ENCODE peak calls at places on chromosomes 3 and 15, in five cellular contexts. A is GM13977, Z is brain microvascular endothelial cell, H is MM.1S, F is Caco-2. E is an unnamed sample.

GRCh38 chr3:159548675-159549335 is 439.8 kb upstream of the IL12A start:
- DNase-seq in A (no peak), F (no peak), Z (peak), H (no peak), E (no peak)

GRCh38 chr3:44568561-44568960 is 13.6 kb downstream of the ZKSCAN7 start:
- DNase-seq in Z (peak), F (no peak), A (no peak), H (no peak), E (no peak)

GRCh38 chr3:88000853-88001252 is 58.0 kb downstream of the CGGBP1 start:
- DNase-seq in H (no peak), A (no peak), Z (no peak), F (no peak), E (no peak)

GRCh38 chr3:12990306-12990705 is 82.9 kb downstream of the IQSEC1 start:
- DNase-seq in A (no peak), H (no peak), Z (no peak), F (no peak), E (no peak)

GRCh38 chr3:40417845-40418543 is 31.0 kb downstream of the ENTPD3 start:
- DNase-seq in A (no peak), H (no peak), Z (no peak), F (peak), E (no peak)

GRCh38 chr3:38725726-38726410 is 76.4 kb upstream of the SCN5A start:
- DNase-seq in A (no peak), Z (peak), F (no peak), H (no peak), E (no peak)

GRCh38 chr3:178384302-178384939 is 151.8 kb upstream of the KCNMB2 start:
- DNase-seq in A (no peak), H (no peak), Z (peak), F (no peak), E (no peak)

GRCh38 chr3:69353492-69353891 is 32.4 kb downstream of the FRMD4B start:
- DNase-seq in H (no peak), A (no peak), Z (no peak), F (no peak), E (peak)

GRCh38 chr3:154018100-154018696 is 103.0 kb upstream of the ARHGEF26 start:
- DNase-seq in H (peak), Z (peak), F (peak), A (peak), E (peak)

GRCh38 chr3:147369231-147369630 is 37.1 kb downstream of the ZIC4 start:
- DNase-seq in A (no peak), Z (no peak), H (no peak), F (no peak), E (no peak)

GRCh38 chr3:108017587-108017986 is 73.2 kb downstream of the CD47 start:
- DNase-seq in F (no peak), H (no peak), A (no peak), Z (no peak), E (no peak)

GRCh38 chr3:184583345-184584000 is 21.9 kb downstream of the EPHB3 start:
- DNase-seq in A (no peak), F (no peak), Z (no peak), H (no peak), E (no peak)

GRCh38 chr15:40421246-40422157 is 15.9 kb downstream of the IVD start:
- DNase-seq in F (peak), Z (peak), H (peak), A (peak), E (peak)

GRCh38 chr3:189232790-189233189 is 61.0 kb downstream of the TPRG1 start:
- DNase-seq in Z (no peak), H (no peak), F (no peak), A (no peak), E (no peak)

GRCh38 chr3:47877288-47877687 is 74.3 kb downstream of the DHX30 start:
- DNase-seq in H (no peak), Z (peak), A (no peak), F (no peak), E (no peak)

GRCh38 chr3:26721047-26721446 is 98.5 kb downstream of the LRRC3B start:
- DNase-seq in H (no peak), A (no peak), F (no peak), Z (no peak), E (no peak)

GRCh38 chr3:44132061-44132460 is 109.6 kb upstream of the TOPAZ1 start:
- DNase-seq in H (no peak), F (no peak), Z (no peak), A (no peak), E (no peak)

GRCh38 chr3:37907371-37907770 is 45.7 kb downstream of the CTDSPL start:
- DNase-seq in F (no peak), Z (no peak), A (no peak), H (no peak), E (no peak)

GRCh38 chr3:51391566-51392300 is 648 bp downstream of the RBM15B start:
- DNase-seq in A (peak), F (peak), Z (peak), H (peak), E (peak)

GRCh38 chr15:41581110-41581509 is 22.1 kb downstream of the TYRO3 start:
- DNase-seq in Z (no peak), F (peak), A (no peak), H (peak), E (peak)

GRCh38 chr3:37892917-37893595 is 31.4 kb downstream of the CTDSPL start:
- DNase-seq in H (no peak), F (peak), Z (no peak), A (no peak), E (no peak)

GRCh38 chr15:95162967-95163531 is 931.7 kb downstream of the MCTP2 start:
- DNase-seq in H (no peak), Z (peak), F (no peak), A (no peak), E (no peak)

GRCh38 chr15:68791431-68792283 is 29.0 kb downstream of the ANP32A start:
- DNase-seq in Z (no peak), A (peak), F (no peak), H (peak), E (peak)

GRCh38 chr3:66398228-66399025 is 102.4 kb downstream of the LRIG1 start:
- DNase-seq in Z (no peak), H (no peak), F (no peak), A (no peak), E (no peak)

GRCh38 chr3:133935843-133936825 is 40.5 kb upstream of the RAB6B start:
- DNase-seq in Z (no peak), H (no peak), F (no peak), A (no peak), E (no peak)

GRCh38 chr15:46442901-46443590 is 808.2 kb downstream of the SQOR start:
- DNase-seq in A (no peak), H (no peak), Z (no peak), F (no peak), E (no peak)

GRCh38 chr3:46196261-46196957 is 11.7 kb downstream of the CCR1 start:
- DNase-seq in Z (no peak), H (no peak), A (no peak), F (no peak), E (no peak)

GRCh38 chr3:184129012-184129411 is 6.1 kb upstream of the EIF2B5 start:
- DNase-seq in A (no peak), F (peak), Z (peak), H (peak), E (peak)

GRCh38 chr3:40191850-40192448 is 117.6 kb upstream of the EIF1B start:
- DNase-seq in F (peak), A (peak), Z (peak), H (peak), E (peak)

GRCh38 chr3:28317438-28318022 is 31.0 kb upstream of the ZCWPW2 start:
- DNase-seq in F (peak), Z (peak), A (peak), H (peak), E (peak)

GRCh38 chr15:82093774-82094211 is 48.0 kb upstream of the MEX3B start:
- DNase-seq in F (no peak), A (no peak), Z (peak), H (no peak), E (no peak)

GRCh38 chr15:77904436-77904821 is 173.1 kb downstream of the TBC1D2B start:
- DNase-seq in Z (no peak), H (no peak), A (no peak), F (no peak), E (no peak)

GRCh38 chr15:60326824-60327654 is 70.7 kb downstream of the ANXA2 start:
- DNase-seq in A (peak), Z (peak), H (peak), F (peak), E (peak)

GRCh38 chr3:14393440-14394111 is 8.8 kb upstream of the SLC6A6 start:
- DNase-seq in A (no peak), H (no peak), Z (peak), F (no peak), E (no peak)

GRCh38 chr3:171845541-171846284 is 2.6 kb downstream of the TMEM212 start:
- DNase-seq in F (no peak), H (no peak), A (no peak), Z (no peak), E (no peak)
- TF ChIP-seq CTCF in F (no peak), H (no peak), A (no peak), Z (no peak), E (no peak)

DNA sequence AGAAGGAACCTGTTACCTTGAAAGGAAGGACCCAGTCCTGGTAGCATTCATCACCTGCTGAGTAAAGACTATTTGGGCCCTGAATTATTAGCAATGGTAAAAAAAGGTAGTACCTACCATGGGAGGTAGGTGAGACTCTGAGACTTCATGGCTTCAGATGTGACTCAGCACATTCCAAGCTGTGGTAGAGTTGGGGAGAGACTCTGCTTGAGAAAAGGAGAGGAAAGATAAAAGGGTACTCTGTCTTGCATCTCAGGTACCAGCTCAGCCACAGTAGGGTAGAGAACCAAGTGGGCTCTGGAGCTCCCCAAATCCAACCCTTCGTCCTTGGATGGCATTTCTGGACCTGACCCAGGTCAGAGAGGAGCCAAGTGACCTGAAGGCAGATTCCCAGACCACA is 430.4 kb downstream of the TBL1XR1 start:
- DNase-seq in F (no peak), H (no peak), Z (no peak), A (no peak), E (no peak)
- TF ChIP-seq CTCF in F (no peak), H (no peak), Z (no peak), A (no peak), E (no peak)

DNA sequence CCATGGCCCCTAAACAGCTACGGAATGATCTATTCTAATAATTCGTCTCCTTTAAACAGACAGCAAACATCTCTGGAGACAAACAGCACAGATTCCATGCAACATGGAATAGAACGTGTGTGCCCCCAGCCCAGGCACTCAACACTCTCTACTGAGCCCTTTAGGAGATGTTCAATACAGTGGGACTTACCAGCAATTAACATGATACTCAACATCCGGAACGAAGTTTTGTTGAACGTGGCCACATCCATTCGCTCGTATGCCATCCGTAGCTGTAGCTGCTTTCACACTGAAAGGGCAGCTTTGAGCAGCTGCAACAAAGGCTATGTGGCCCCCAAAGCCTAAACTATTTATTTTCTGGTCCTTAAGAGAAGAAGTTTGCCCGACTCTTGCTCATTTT is 3.5 kb downstream of the ADAMTS17 start:
- DNase-seq in F (no peak), H (no peak), Z (no peak), A (no peak), E (no peak)
- TF ChIP-seq CTCF in F (no peak), H (no peak), Z (no peak), A (no peak), E (no peak)

GRCh38 chr15:86178845-86179244 is 99.2 kb downstream of the AGBL1 start:
- DNase-seq in H (no peak), A (no peak), F (peak), Z (no peak), E (no peak)
- TF ChIP-seq CTCF in H (no peak), A (peak), F (peak), Z (no peak), E (no peak)

DNA sequence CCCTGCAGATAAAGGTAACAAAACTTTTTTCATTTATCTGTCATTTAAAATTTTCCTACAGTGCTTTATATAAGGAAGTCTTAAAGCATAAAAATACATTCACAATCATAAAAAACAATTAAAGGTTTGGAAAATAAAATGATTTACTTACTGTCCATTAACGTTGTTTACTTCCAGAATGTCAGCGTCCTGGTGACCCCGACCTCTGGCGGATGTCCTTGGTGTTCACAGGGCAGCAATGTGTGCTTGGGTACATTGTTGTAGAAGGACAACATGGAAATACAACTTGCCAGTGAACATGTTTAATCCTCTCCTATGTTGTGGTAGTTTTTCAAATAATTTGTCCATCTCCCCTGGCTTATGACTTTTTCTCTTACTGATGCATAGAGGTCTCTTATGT is 168.8 kb upstream of the NDN start:
- DNase-seq in A (no peak), F (peak), Z (no peak), H (no peak), E (no peak)
- TF ChIP-seq CTCF in A (no peak), F (no peak), Z (no peak), H (no peak), E (no peak)

DNA sequence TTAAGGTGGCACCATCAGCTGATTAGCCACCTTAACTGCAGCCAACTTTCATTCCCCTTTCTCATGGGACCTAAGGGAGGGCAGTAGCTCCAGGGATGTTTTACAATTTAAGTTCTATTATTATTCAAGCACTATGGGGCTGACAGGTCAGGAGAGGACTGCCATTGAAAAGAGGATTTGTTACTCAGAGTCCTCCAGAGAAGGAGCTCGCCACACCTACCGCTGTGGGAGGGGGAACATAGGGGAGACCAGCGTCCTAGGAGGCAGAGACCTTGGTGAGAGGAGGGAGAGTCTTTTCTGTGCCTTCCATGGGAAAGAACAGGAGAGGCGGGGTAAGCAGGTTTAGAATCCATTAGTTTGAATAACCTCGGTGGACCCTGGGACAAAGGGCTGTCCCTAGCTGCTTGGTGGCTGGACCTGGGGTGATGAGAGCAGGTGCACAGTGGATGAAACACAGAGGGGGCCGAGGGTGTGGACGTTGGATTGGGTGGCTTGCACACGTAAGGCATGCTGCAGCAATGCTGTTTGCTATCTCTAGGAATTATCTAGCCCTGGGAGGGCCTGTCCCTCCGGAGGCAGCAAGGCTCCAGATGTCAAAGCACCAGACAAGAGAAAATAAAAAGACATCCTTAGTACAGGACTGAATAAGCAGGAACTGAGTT is 14.2 kb downstream of the ATP10A start:
- DNase-seq in A (no peak), F (peak), H (no peak), Z (no peak), E (no peak)
- TF ChIP-seq CTCF in A (no peak), F (no peak), H (no peak), Z (no peak), E (no peak)

GRCh38 chr3:168847293-168847883 is 751.7 kb upstream of the GOLIM4 start:
- DNase-seq in A (peak), Z (peak), F (peak), H (peak), E (peak)
- TF ChIP-seq CTCF in A (peak), Z (peak), F (peak), H (peak), E (peak)

GRCh38 chr15:73325191-73325980 is 43.4 kb downstream of the HCN4 start:
- DNase-seq in Z (no peak), H (peak), F (peak), A (peak), E (peak)
- TF ChIP-seq CTCF in Z (peak), H (peak), F (no peak), A (peak), E (peak)

GRCh38 chr15:63038926-63039673 is 3.4 kb upstream of the TPM1 start:
- DNase-seq in H (no peak), Z (peak), A (no peak), F (no peak), E (no peak)

GRCh38 chr15:63037996-63038720 is 4.4 kb upstream of the TPM1 start:
- DNase-seq in A (no peak), Z (no peak), F (no peak), H (no peak), E (no peak)

GRCh38 chr15:63035253-63035652 is 7.3 kb upstream of the TPM1 start:
- DNase-seq in A (no peak), H (no peak), F (no peak), Z (no peak), E (no peak)

GRCh38 chr15:63034568-63034967 is 8.0 kb upstream of the TPM1 start:
- DNase-seq in A (no peak), H (no peak), F (no peak), Z (no peak), E (no peak)

DNA sequence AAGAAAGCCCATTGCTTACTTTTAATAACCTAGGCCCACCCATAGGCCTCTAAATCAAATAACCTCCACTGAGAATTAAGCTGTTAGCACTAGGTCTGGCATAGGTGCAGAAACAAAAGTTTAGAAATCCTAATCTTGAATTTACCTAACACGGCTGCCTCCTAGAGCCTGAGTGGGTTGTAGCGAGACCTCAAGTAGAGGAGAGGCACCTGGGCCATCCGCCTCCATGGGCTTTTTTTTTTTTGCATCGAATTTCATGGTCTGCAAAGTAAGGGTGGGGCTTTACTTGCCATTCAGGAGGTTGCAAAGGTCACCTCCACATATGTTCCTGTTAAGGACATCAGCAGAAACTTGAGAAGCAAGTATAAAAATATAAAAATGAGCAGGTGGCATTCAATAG is 6.6 kb upstream of the TPM1 start:
- DNase-seq in H (no peak), Z (no peak), A (no peak), F (no peak), E (no peak)
- TF ChIP-seq CTCF in H (no peak), Z (peak), A (no peak), F (no peak), E (no peak)

E was measured in GM12865.